ENCODE peak calls at places on chromosomes 5 and 9, in nine cellular contexts. S, C, G, Z, R, Q, B, Y and J are unnamed samples.
A peak's percentile ranks its signal among the peaks of the same experiment; 100 is the strongest.

GRCh38 chr9:98045234-98046160 is 11.0 kb upstream of the NANS start:
- DNase-seq in S (peak; percentile 47), C (peak; percentile 50), G (no peak), Z (no peak), R (no peak), Q (no peak), B (no peak), Y (no peak), J (no peak)

GRCh38 chr5:125484272-125485002 is 738.0 kb upstream of the ZNF608 start:
- DNase-seq in S (peak; percentile 69), C (no peak), G (peak; percentile 99), Z (no peak), R (peak; percentile 54), Q (no peak), B (peak; percentile 90), Y (peak; percentile 93), J (peak; percentile 63)

GRCh38 chr9:100277166-100277979 is 75.4 kb downstream of the TEX10 start:
- DNase-seq in S (no peak), C (no peak), G (peak; percentile 45), Z (no peak), R (no peak), Q (no peak), B (peak; percentile 8), Y (peak; percentile 61), J (no peak)

GRCh38 chr9:122158202-122158601 is 1.4 kb downstream of the NDUFA8 start:
- DNase-seq in S (peak; percentile 78), C (no peak), G (peak; percentile 34), Z (peak; percentile 34), R (no peak), Q (peak; percentile 53), B (peak; percentile 43), Y (peak; percentile 43), J (no peak)

GRCh38 chr5:1779021-1779680 is 20.5 kb downstream of the MRPL36 start:
- DNase-seq in S (no peak), C (no peak), G (no peak), Z (no peak), R (no peak), Q (peak; percentile 9), B (no peak), Y (no peak), J (peak; percentile 75)

GRCh38 chr9:2271426-2271825 is 256.3 kb downstream of the SMARCA2 start:
- DNase-seq in S (peak; percentile 39), C (peak; percentile 66), G (no peak), Z (peak; percentile 53), R (peak; percentile 30), Q (peak; percentile 56), B (peak; percentile 67), Y (no peak), J (no peak)

GRCh38 chr9:38067892-38068615 is 973 bp downstream of the SHB start:
- DNase-seq in S (no peak), C (no peak), G (no peak), Z (no peak), R (no peak), Q (peak; percentile 30), B (no peak), Y (no peak), J (no peak)

GRCh38 chr9:20500101-20500500 is 122.2 kb downstream of the MLLT3 start:
- DNase-seq in S (no peak), C (no peak), G (no peak), Z (no peak), R (no peak), Q (no peak), B (no peak), Y (no peak), J (no peak)

GRCh38 chr9:18684608-18685317 is 210.8 kb downstream of the ADAMTSL1 start:
- DNase-seq in S (no peak), C (no peak), G (no peak), Z (no peak), R (no peak), Q (no peak), B (no peak), Y (no peak), J (no peak)

GRCh38 chr9:18688581-18688980 is 214.6 kb downstream of the ADAMTSL1 start:
- DNase-seq in S (no peak), C (no peak), G (no peak), Z (no peak), R (no peak), Q (no peak), B (peak; percentile 88), Y (peak; percentile 74), J (no peak)

GRCh38 chr9:18682907-18683306 is 209.0 kb downstream of the ADAMTSL1 start:
- DNase-seq in S (no peak), C (no peak), G (no peak), Z (no peak), R (no peak), Q (no peak), B (no peak), Y (no peak), J (no peak)

GRCh38 chr9:18678846-18679245 is 204.9 kb downstream of the ADAMTSL1 start:
- DNase-seq in S (no peak), C (no peak), G (peak; percentile 28), Z (no peak), R (no peak), Q (no peak), B (no peak), Y (no peak), J (no peak)

DNA sequence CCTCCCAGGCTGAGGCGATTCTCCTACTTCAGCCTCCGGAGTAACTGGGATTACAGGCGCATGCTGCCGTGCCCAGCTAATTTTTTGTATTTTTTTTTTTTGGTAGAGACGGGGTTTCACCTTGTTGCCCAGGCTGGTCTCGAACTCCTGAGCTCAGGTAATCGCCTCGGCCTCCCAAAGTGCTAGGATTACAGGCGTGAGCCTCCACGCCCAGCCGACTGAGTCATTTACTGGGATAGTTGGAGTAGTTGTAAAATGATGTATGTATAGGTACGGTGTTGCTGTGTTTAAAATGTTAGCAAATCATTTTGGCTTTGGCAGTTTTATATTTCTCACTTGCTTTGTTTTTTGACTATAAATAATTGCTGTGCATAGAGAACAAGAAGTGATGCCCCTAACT is 209.4 kb downstream of the ADAMTSL1 start:
- DNase-seq in S (no peak), C (no peak), G (no peak), Z (no peak), R (no peak), Q (no peak), B (no peak), Y (no peak), J (no peak)
- TF ChIP-seq CTCF in S (no peak), C (no peak), G (no peak), Z (no peak), R (no peak), Q (no peak), B (no peak), Y (no peak), J (no peak)

GRCh38 chr5:136314302-136314701 is 51.0 kb downstream of the TRPC7 start:
- DNase-seq in S (no peak), C (no peak), G (no peak), Z (no peak), R (no peak), Q (no peak), B (no peak), Y (no peak), J (no peak)

GRCh38 chr5:136308396-136308795 is 56.9 kb downstream of the TRPC7 start:
- DNase-seq in S (peak; percentile 19), C (no peak), G (no peak), Z (no peak), R (no peak), Q (peak; percentile 29), B (no peak), Y (no peak), J (no peak)

GRCh38 chr5:136309376-136309775 is 56.0 kb downstream of the TRPC7 start:
- DNase-seq in S (no peak), C (no peak), G (no peak), Z (no peak), R (no peak), Q (no peak), B (peak; percentile 44), Y (no peak), J (no peak)

GRCh38 chr5:136309932-136310598 is 55.3 kb downstream of the TRPC7 start:
- DNase-seq in S (no peak), C (no peak), G (no peak), Z (no peak), R (no peak), Q (no peak), B (no peak), Y (no peak), J (no peak)

DNA sequence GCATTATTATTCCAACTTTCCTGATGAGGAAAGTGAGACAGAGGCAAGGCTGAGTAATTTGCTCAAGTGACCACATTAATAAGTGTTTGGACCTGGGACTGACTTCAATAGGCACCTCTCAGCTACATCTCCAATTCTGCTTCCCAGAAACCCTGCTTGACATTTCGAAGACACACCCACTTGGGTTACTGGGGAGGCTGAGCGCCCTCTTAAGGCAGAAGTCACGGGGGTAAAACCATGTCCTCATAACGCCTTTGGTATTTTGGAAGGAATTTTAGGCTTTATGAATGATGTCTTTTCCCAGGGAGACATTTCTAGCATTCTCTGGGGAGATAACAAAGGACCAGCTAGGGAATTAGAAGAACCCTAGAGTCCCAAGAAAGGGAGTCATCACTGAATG is 53.3 kb downstream of the TRPC7 start:
- DNase-seq in S (peak; percentile 7), C (no peak), G (no peak), Z (no peak), R (no peak), Q (peak; percentile 31), B (no peak), Y (no peak), J (no peak)
- TF ChIP-seq CTCF in S (no peak), C (no peak), G (no peak), Z (no peak), R (no peak), Q (no peak), B (no peak), Y (no peak), J (no peak)

DNA sequence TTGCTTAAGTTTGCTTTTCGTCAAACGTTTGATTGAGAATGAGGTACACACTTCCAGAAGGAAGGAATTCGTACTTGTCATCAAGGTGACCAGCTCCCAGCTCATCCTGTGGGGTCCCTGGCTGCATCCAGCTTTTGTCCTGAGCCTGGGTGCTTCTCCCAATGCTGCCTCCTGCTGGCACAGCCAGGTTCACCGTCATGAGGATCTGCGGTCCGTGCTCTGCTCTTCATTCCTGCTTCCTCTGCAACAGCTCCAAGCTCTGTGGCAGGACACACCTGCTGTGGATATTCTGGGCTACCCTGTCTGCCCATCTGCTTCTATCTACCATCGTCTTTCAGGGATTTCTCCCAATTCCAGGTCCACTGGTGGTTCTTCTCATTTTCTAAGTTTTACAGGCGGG is 13.3 kb upstream of the UBE2QL1 start:
- DNase-seq in S (peak; percentile 53), C (no peak), G (no peak), Z (peak; percentile 31), R (no peak), Q (peak; percentile 78), B (peak; percentile 34), Y (no peak), J (no peak)
- TF ChIP-seq CTCF in S (peak; percentile 33), C (peak; percentile 10), G (peak; percentile 17), Z (peak; percentile 89), R (no peak), Q (peak; percentile 22), B (peak; percentile 73), Y (peak; percentile 16), J (peak; percentile 25)

DNA sequence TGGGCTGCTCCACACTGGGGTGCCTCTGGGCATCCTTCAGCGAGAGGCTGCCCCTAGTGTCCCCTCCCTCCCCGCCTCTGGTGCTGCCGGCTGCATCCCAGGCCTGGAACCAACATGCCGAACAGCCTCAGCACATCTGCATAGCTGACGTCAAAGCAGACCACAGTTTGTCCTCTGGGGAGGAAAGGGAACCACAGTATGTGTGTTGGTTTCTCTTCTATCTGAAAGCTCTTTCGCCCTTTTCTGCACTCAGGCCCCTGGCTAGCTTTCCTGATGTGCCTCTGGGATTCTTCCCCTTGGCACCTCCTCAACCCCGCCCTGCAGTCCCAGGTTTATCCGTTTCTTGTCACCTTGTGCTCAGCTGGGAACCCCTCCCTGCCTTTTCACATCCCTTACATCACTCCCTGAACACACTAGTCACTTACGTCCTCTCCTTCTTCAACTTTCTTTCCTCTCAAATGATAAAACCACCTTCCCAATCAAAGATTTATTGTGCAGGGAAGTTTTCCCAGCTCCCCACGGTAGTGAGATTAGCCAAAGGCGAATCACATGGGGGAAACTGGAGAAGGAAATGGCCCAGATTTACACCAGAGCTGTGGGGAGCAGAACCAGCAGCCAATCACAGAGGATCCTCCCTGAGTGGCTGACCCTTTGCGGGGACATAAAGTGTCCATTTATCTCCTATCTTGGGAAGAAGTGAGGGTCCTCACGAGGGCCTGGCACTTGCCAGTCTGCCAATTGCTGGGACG is 35.6 kb upstream of the B4GALT1 start:
- DNase-seq in S (no peak), C (peak; percentile 57), G (peak; percentile 71), Z (no peak), R (no peak), Q (no peak), B (no peak), Y (peak; percentile 69), J (no peak)
- TF ChIP-seq CTCF in S (no peak), C (no peak), G (no peak), Z (no peak), R (no peak), Q (no peak), B (no peak), Y (no peak), J (no peak)